ENCODE peak calls at places on chromosomes 3 and 15, in eight cellular contexts. I, A, S, P, G, V, N and W are unnamed samples.
A peak's percentile ranks its signal among the peaks of the same experiment; 100 is the strongest.

GRCh38 chr3:127867412-127867811 is 45.1 kb upstream of the MGLL start:
- DNase-seq in I (no peak), A (no peak), S (no peak), P (no peak), G (no peak), V (no peak), N (no peak), W (no peak)

GRCh38 chr3:141876381-141876890 is at the start of gene ATP1B3:
- DNase-seq in I (peak; percentile 85), A (peak; percentile 89), S (peak; percentile 85), P (peak; percentile 94), G (peak; percentile 70), V (peak; percentile 90), N (peak; percentile 74), W (peak; percentile 94)

GRCh38 chr3:61808526-61808925 is 247.2 kb downstream of the PTPRG start:
- DNase-seq in I (no peak), A (peak; percentile 93), S (no peak), P (no peak), G (no peak), V (no peak), N (peak; percentile 76), W (no peak)

GRCh38 chr3:110881069-110881468 is 190.5 kb upstream of the NECTIN3 start:
- DNase-seq in I (peak; percentile 68), A (peak; percentile 64), S (peak; percentile 51), P (no peak), G (no peak), V (no peak), N (peak; percentile 46), W (peak; percentile 64)

GRCh38 chr3:143004823-143005222 is 3.5 kb downstream of the U2SURP start:
- DNase-seq in I (no peak), A (no peak), S (no peak), P (no peak), G (no peak), V (no peak), N (no peak), W (no peak)

GRCh38 chr3:38029400-38030125 is at the start of gene PLCD1:
- DNase-seq in I (peak; percentile 31), A (peak; percentile 86), S (peak; percentile 76), P (peak; percentile 29), G (no peak), V (peak; percentile 41), N (peak; percentile 48), W (peak; percentile 70)

GRCh38 chr15:85354432-85354831 is 26.0 kb upstream of the AKAP13 start:
- DNase-seq in I (no peak), A (peak; percentile 58), S (no peak), P (no peak), G (no peak), V (no peak), N (no peak), W (no peak)

GRCh38 chr3:11305509-11305908 is 33.3 kb downstream of the ATG7 start:
- DNase-seq in I (peak; percentile 39), A (no peak), S (no peak), P (no peak), G (no peak), V (no peak), N (no peak), W (no peak)

GRCh38 chr3:99704417-99704816 is 66.0 kb downstream of the COL8A1 start:
- DNase-seq in I (peak; percentile 45), A (no peak), S (no peak), P (no peak), G (no peak), V (no peak), N (no peak), W (no peak)

GRCh38 chr15:91710072-91710471 is 143.4 kb upstream of the SLCO3A1 start:
- DNase-seq in I (no peak), A (no peak), S (no peak), P (no peak), G (no peak), V (no peak), N (no peak), W (no peak)

GRCh38 chr3:47669026-47669749 is 90.5 kb upstream of the CSPG5 start:
- DNase-seq in I (peak; percentile 51), A (peak; percentile 14), S (no peak), P (no peak), G (no peak), V (no peak), N (peak; percentile 30), W (no peak)

GRCh38 chr3:129942296-129942695 is 32.2 kb upstream of the TRH start:
- DNase-seq in I (peak; percentile 74), A (peak; percentile 72), S (no peak), P (peak; percentile 57), G (no peak), V (peak; percentile 56), N (peak; percentile 58), W (peak; percentile 41)

GRCh38 chr15:28978661-28979060 is 92.9 kb downstream of the APBA2 start:
- DNase-seq in I (no peak), A (no peak), S (no peak), P (no peak), G (no peak), V (no peak), N (no peak), W (no peak)

GRCh38 chr3:119362010-119362409 is 67.8 kb downstream of the ARHGAP31 start:
- DNase-seq in I (no peak), A (no peak), S (no peak), P (no peak), G (no peak), V (no peak), N (no peak), W (no peak)

GRCh38 chr3:118850687-118851086 is 184.0 kb downstream of the IGSF11 start:
- DNase-seq in I (no peak), A (no peak), S (no peak), P (no peak), G (no peak), V (no peak), N (no peak), W (no peak)

GRCh38 chr15:88745075-88745474 is 58.2 kb upstream of the ACAN start:
- DNase-seq in I (peak; percentile 12), A (peak; percentile 20), S (no peak), P (no peak), G (no peak), V (no peak), N (peak; percentile 13), W (no peak)

GRCh38 chr3:187750041-187750512 is 4.8 kb upstream of the BCL6 start:
- DNase-seq in I (peak; percentile 78), A (peak; percentile 29), S (peak; percentile 75), P (no peak), G (no peak), V (no peak), N (no peak), W (peak; percentile 79)

GRCh38 chr3:127809611-127810010 is 12.7 kb downstream of the MGLL start:
- DNase-seq in I (no peak), A (no peak), S (no peak), P (no peak), G (no peak), V (no peak), N (no peak), W (no peak)

GRCh38 chr3:18597919-18598318 is 172.8 kb upstream of the SATB1 start:
- DNase-seq in I (no peak), A (no peak), S (no peak), P (no peak), G (no peak), V (no peak), N (no peak), W (no peak)

GRCh38 chr3:146832815-146833458 is 227.8 kb upstream of the PLSCR5 start:
- DNase-seq in I (no peak), A (no peak), S (no peak), P (no peak), G (no peak), V (no peak), N (no peak), W (no peak)

GRCh38 chr3:197465996-197466549 is 89.7 kb downstream of the BDH1 start:
- DNase-seq in I (peak; percentile 76), A (peak; percentile 59), S (no peak), P (no peak), G (no peak), V (no peak), N (peak; percentile 84), W (no peak)

GRCh38 chr15:61681038-61681418 is 379.2 kb downstream of the VPS13C start:
- DNase-seq in I (no peak), A (no peak), S (no peak), P (peak; percentile 3), G (no peak), V (no peak), N (no peak), W (no peak)

GRCh38 chr3:191980443-191980842 is 519.5 kb downstream of the PYDC2 start:
- DNase-seq in I (no peak), A (no peak), S (no peak), P (no peak), G (no peak), V (no peak), N (no peak), W (no peak)

GRCh38 chr15:62594017-62594416 is 428.9 kb upstream of the C2CD4B start:
- DNase-seq in I (no peak), A (no peak), S (no peak), P (no peak), G (no peak), V (no peak), N (no peak), W (no peak)